ENCODE peak calls at places on chromosomes 2 and 18, in nine cellular contexts. V is activated CD8-positive, alpha-beta memory T cell treated with anti-CD3 and anti-CD28 coated beads for 24 hours; M is LoVo; A is aorta; B is neural progenitor cell; Z is astrocyte of the cerebellum; S is GM23338; L is NCI-H1092 treated with DMSO at 0.1 percent for 48 hours; X is NCI-H1417. Q is an unnamed sample.

GRCh38 chr2:9140570-9141378 is 65.8 kb upstream of the ASAP2 start:
- DNase-seq in M (no peak), V (no peak), Z (no peak), S (no peak), L (no peak), B (no peak), X (peak), A (no peak), Q (no peak)

GRCh38 chr18:12990128-12990485 is 1.1 kb upstream of the CEP192 start:
- DNase-seq in A (no peak), L (no peak), Z (no peak), S (no peak), X (no peak), V (peak), B (no peak), M (no peak), Q (no peak)

GRCh38 chr2:126513033-126513432 is 142.9 kb upstream of the GYPC start:
- DNase-seq in L (no peak), S (no peak), A (no peak), X (no peak), M (no peak), Z (no peak), B (no peak), V (no peak), Q (no peak)

GRCh38 chr2:160747771-160748170 is 254.2 kb upstream of the RBMS1 start:
- DNase-seq in V (no peak), A (no peak), X (no peak), L (no peak), S (no peak), Z (no peak), B (no peak), M (no peak), Q (peak)

GRCh38 chr2:199315299-199316179 is 142.2 kb downstream of the SATB2 start:
- DNase-seq in L (no peak), X (no peak), S (peak), B (peak), V (no peak), A (no peak), Z (peak), M (no peak), Q (peak)

GRCh38 chr18:59718108-59719057 is 21.2 kb upstream of the CCBE1 start:
- DNase-seq in L (no peak), S (no peak), M (peak), A (no peak), B (no peak), X (no peak), Z (peak), V (no peak), Q (peak)

GRCh38 chr2:208783184-208783583 is 376.6 kb downstream of the PTH2R start:
- DNase-seq in A (no peak), X (peak), M (no peak), B (peak), S (no peak), L (peak), Z (no peak), V (no peak), Q (no peak)

GRCh38 chr2:171342014-171342413 is 91.8 kb downstream of the METTL8 start:
- DNase-seq in X (no peak), M (no peak), B (no peak), L (no peak), A (no peak), Z (no peak), S (no peak), V (no peak), Q (no peak)

GRCh38 chr18:54280206-54280550 is 10.9 kb downstream of the POLI start:
- DNase-seq in V (no peak), Z (no peak), M (no peak), X (no peak), B (peak), S (peak), L (no peak), A (no peak), Q (no peak)

GRCh38 chr18:76455015-76455676 is 39.9 kb downstream of the ZNF516 start:
- DNase-seq in X (peak), L (no peak), A (no peak), V (peak), B (no peak), M (no peak), S (no peak), Z (no peak), Q (no peak)

GRCh38 chr2:207165121-207166038 is at the start of gene KLF7:
- DNase-seq in S (peak), V (peak), M (no peak), A (peak), L (peak), X (peak), B (peak), Z (no peak), Q (peak)

GRCh38 chr2:216636570-216637450 is 3.6 kb downstream of the IGFBP2 start:
- DNase-seq in X (no peak), A (peak), L (no peak), M (peak), V (no peak), B (peak), Z (no peak), S (peak), Q (peak)

GRCh38 chr18:54149078-54149697 is 75.3 kb downstream of the MBD2 start:
- DNase-seq in V (no peak), M (peak), X (no peak), B (no peak), L (no peak), Z (peak), S (peak), A (no peak), Q (peak)

GRCh38 chr18:49849331-49850217 is 36.2 kb upstream of the ACAA2 start:
- DNase-seq in V (no peak), M (peak), A (no peak), X (peak), Z (peak), S (peak), B (peak), L (peak), Q (peak)

GRCh38 chr2:168314236-168314635 is 66.8 kb upstream of the STK39 start:
- DNase-seq in L (no peak), S (no peak), A (no peak), B (no peak), M (no peak), Z (no peak), X (no peak), V (no peak), Q (no peak)

GRCh38 chr2:99822487-99823218 is 319.7 kb downstream of the AFF3 start:
- DNase-seq in L (no peak), B (peak), A (no peak), X (peak), M (no peak), S (peak), V (no peak), Z (no peak), Q (no peak)

GRCh38 chr2:241111443-241111810 is 9.3 kb upstream of the MTERF4 start:
- DNase-seq in M (no peak), Z (no peak), V (peak), L (no peak), S (no peak), X (no peak), A (no peak), B (no peak), Q (no peak)

GRCh38 chr2:64328415-64328722 is 125.6 kb upstream of the LGALSL start:
- DNase-seq in V (no peak), L (no peak), B (no peak), Z (no peak), M (no peak), X (no peak), A (no peak), S (no peak), Q (no peak)

GRCh38 chr2:105730170-105730569 is 14.5 kb upstream of the NCK2 start:
- DNase-seq in L (no peak), S (no peak), X (no peak), B (no peak), M (no peak), Z (no peak), A (no peak), V (no peak), Q (no peak)

GRCh38 chr18:79406708-79407107 is 11.0 kb downstream of the NFATC1 start:
- DNase-seq in M (no peak), B (no peak), L (no peak), A (peak), Z (no peak), S (no peak), X (no peak), V (no peak), Q (no peak)

GRCh38 chr2:239927424-239927981 is 97.6 kb downstream of the NDUFA10 start:
- DNase-seq in S (no peak), M (peak), V (peak), B (no peak), Z (peak), A (peak), X (peak), L (no peak), Q (peak)

GRCh38 chr2:226185613-226186211 is 613.9 kb downstream of the IRS1 start:
- DNase-seq in B (peak), V (no peak), Z (peak), X (no peak), S (no peak), A (no peak), L (no peak), M (peak), Q (peak)

GRCh38 chr2:98445708-98446577 is 1.3 kb downstream of the INPP4A start:
- DNase-seq in X (no peak), Z (no peak), S (no peak), M (no peak), L (no peak), V (peak), B (no peak), A (no peak), Q (no peak)

GRCh38 chr2:221397179-221397578 is 174.9 kb downstream of the EPHA4 start:
- DNase-seq in A (no peak), M (peak), Z (no peak), S (no peak), L (no peak), V (no peak), B (no peak), X (peak), Q (no peak)

GRCh38 chr2:20061476-20061875 is 10.0 kb upstream of the LAPTM4A start:
- DNase-seq in S (no peak), V (no peak), B (no peak), L (no peak), M (no peak), Z (peak), A (no peak), X (no peak), Q (peak)

GRCh38 chr2:158756976-158757375 is 38.1 kb upstream of the DAPL1 start:
- DNase-seq in S (no peak), L (no peak), B (no peak), A (no peak), V (no peak), M (no peak), Z (no peak), X (no peak), Q (no peak)

GRCh38 chr18:67634631-67635338 is 118.3 kb upstream of the DSEL start:
- DNase-seq in L (no peak), B (no peak), A (no peak), X (peak), S (peak), Z (no peak), V (no peak), M (no peak), Q (no peak)

GRCh38 chr2:158539176-158539895 is 82.6 kb downstream of the PKP4 start:
- DNase-seq in B (no peak), X (peak), V (no peak), L (peak), S (no peak), M (peak), A (no peak), Z (peak), Q (peak)

GRCh38 chr18:72700961-72701710 is 157.0 kb upstream of the CBLN2 start:
- DNase-seq in S (peak), V (no peak), Z (peak), B (no peak), M (peak), L (peak), X (peak), A (no peak), Q (peak)

Q was measured in fibroblast of gingiva.